ENCODE peak calls at places on chromosomes 13 and 19, in seven cellular contexts. One of them, this sample, is unnamed.

GRCh38 chr13:95880346-95880745 is 172.9 kb downstream of the UGGT2 start:
- DNase-seq in tibial nerve: no peak
- DNase-seq in SJSA1: no peak
- DNase-seq in iPS DF 6.9: no peak
- DNase-seq in left ventricle myocardium inferior: no peak
- DNase-seq in CD8-positive, alpha-beta memory T cell: no peak
- DNase-seq in CD4-positive, alpha-beta memory T cell: no peak
- DNase-seq in this sample: no peak

GRCh38 chr13:85896516-85897450 is 97.6 kb upstream of the SLITRK6 start:
- DNase-seq in iPS DF 6.9: no peak
- DNase-seq in left ventricle myocardium inferior: no peak
- DNase-seq in CD8-positive, alpha-beta memory T cell: no peak
- DNase-seq in CD4-positive, alpha-beta memory T cell: no peak
- DNase-seq in SJSA1: no peak
- DNase-seq in tibial nerve: no peak
- DNase-seq in this sample: no peak

GRCh38 chr13:40084934-40085333 is 429.5 kb downstream of the COG6 start:
- DNase-seq in tibial nerve: no peak
- DNase-seq in CD4-positive, alpha-beta memory T cell: no peak
- DNase-seq in left ventricle myocardium inferior: no peak
- DNase-seq in iPS DF 6.9: no peak
- DNase-seq in CD8-positive, alpha-beta memory T cell: no peak
- DNase-seq in SJSA1: no peak
- DNase-seq in this sample: no peak

GRCh38 chr19:17554968-17555479 is 425 bp upstream of the COLGALT1 start:
- DNase-seq in SJSA1: no peak
- DNase-seq in iPS DF 6.9: no peak
- DNase-seq in CD4-positive, alpha-beta memory T cell: no peak
- DNase-seq in CD8-positive, alpha-beta memory T cell: no peak
- DNase-seq in left ventricle myocardium inferior: no peak
- DNase-seq in tibial nerve: no peak
- DNase-seq in this sample: no peak

GRCh38 chr13:49140910-49141611 is 79.1 kb upstream of the MLNR start:
- DNase-seq in iPS DF 6.9: no peak
- DNase-seq in left ventricle myocardium inferior: no peak
- DNase-seq in tibial nerve: no peak
- DNase-seq in SJSA1: no peak
- DNase-seq in CD4-positive, alpha-beta memory T cell: no peak
- DNase-seq in CD8-positive, alpha-beta memory T cell: no peak
- DNase-seq in this sample: no peak

GRCh38 chr13:30998548-30999140 is 66.2 kb downstream of the TEX26 start:
- DNase-seq in CD8-positive, alpha-beta memory T cell: no peak
- DNase-seq in tibial nerve: no peak
- DNase-seq in SJSA1: no peak
- DNase-seq in iPS DF 6.9: no peak
- DNase-seq in left ventricle myocardium inferior: no peak
- DNase-seq in CD4-positive, alpha-beta memory T cell: no peak
- DNase-seq in this sample: no peak

GRCh38 chr13:110185696-110186095 is 121.3 kb downstream of the COL4A1 start:
- DNase-seq in CD4-positive, alpha-beta memory T cell: no peak
- DNase-seq in CD8-positive, alpha-beta memory T cell: no peak
- DNase-seq in left ventricle myocardium inferior: no peak
- DNase-seq in SJSA1: peak; percentile 77
- DNase-seq in tibial nerve: no peak
- DNase-seq in iPS DF 6.9: no peak
- DNase-seq in this sample: peak; percentile 48

GRCh38 chr13:112821340-112822055 is 131.7 kb downstream of the ATP11A start:
- DNase-seq in left ventricle myocardium inferior: no peak
- DNase-seq in iPS DF 6.9: no peak
- DNase-seq in tibial nerve: no peak
- DNase-seq in SJSA1: no peak
- DNase-seq in CD8-positive, alpha-beta memory T cell: no peak
- DNase-seq in CD4-positive, alpha-beta memory T cell: no peak
- DNase-seq in this sample: peak; percentile 36

GRCh38 chr19:40744554-40745401 is 5.5 kb downstream of the ACTMAP start:
- DNase-seq in tibial nerve: no peak
- DNase-seq in iPS DF 6.9: no peak
- DNase-seq in CD4-positive, alpha-beta memory T cell: no peak
- DNase-seq in CD8-positive, alpha-beta memory T cell: peak; percentile 61
- DNase-seq in left ventricle myocardium inferior: no peak
- DNase-seq in SJSA1: no peak
- DNase-seq in this sample: no peak

GRCh38 chr19:7874080-7874856 is at the start of gene PRR36:
- DNase-seq in SJSA1: no peak
- DNase-seq in iPS DF 6.9: no peak
- DNase-seq in CD8-positive, alpha-beta memory T cell: no peak
- DNase-seq in left ventricle myocardium inferior: no peak
- DNase-seq in tibial nerve: no peak
- DNase-seq in CD4-positive, alpha-beta memory T cell: no peak
- DNase-seq in this sample: no peak

GRCh38 chr13:85228692-85229091 is 570.5 kb downstream of the SLITRK6 start:
- DNase-seq in left ventricle myocardium inferior: no peak
- DNase-seq in tibial nerve: no peak
- DNase-seq in CD4-positive, alpha-beta memory T cell: no peak
- DNase-seq in CD8-positive, alpha-beta memory T cell: no peak
- DNase-seq in iPS DF 6.9: no peak
- DNase-seq in SJSA1: no peak
- DNase-seq in this sample: no peak

GRCh38 chr19:45687599-45687998 is 4.2 kb downstream of the SNRPD2 start:
- DNase-seq in CD4-positive, alpha-beta memory T cell: no peak
- DNase-seq in iPS DF 6.9: no peak
- DNase-seq in tibial nerve: no peak
- DNase-seq in CD8-positive, alpha-beta memory T cell: no peak
- DNase-seq in left ventricle myocardium inferior: no peak
- DNase-seq in SJSA1: no peak
- DNase-seq in this sample: no peak

GRCh38 chr19:54248016-54248601 is 5.5 kb upstream of the LILRA6 start:
- DNase-seq in iPS DF 6.9: no peak
- DNase-seq in CD8-positive, alpha-beta memory T cell: no peak
- DNase-seq in left ventricle myocardium inferior: no peak
- DNase-seq in tibial nerve: peak; percentile 29
- DNase-seq in SJSA1: no peak
- DNase-seq in CD4-positive, alpha-beta memory T cell: no peak
- DNase-seq in this sample: peak; percentile 71

GRCh38 chr13:26019881-26020535 is 31.8 kb downstream of the SHISA2 start:
- DNase-seq in left ventricle myocardium inferior: no peak
- DNase-seq in iPS DF 6.9: no peak
- DNase-seq in CD4-positive, alpha-beta memory T cell: no peak
- DNase-seq in tibial nerve: no peak
- DNase-seq in CD8-positive, alpha-beta memory T cell: no peak
- DNase-seq in SJSA1: peak; percentile 80
- DNase-seq in this sample: no peak

GRCh38 chr13:43261018-43261417 is 237.6 kb downstream of the DNAJC15 start:
- DNase-seq in iPS DF 6.9: no peak
- DNase-seq in left ventricle myocardium inferior: no peak
- DNase-seq in tibial nerve: no peak
- DNase-seq in CD8-positive, alpha-beta memory T cell: no peak
- DNase-seq in SJSA1: peak; percentile 9
- DNase-seq in CD4-positive, alpha-beta memory T cell: no peak
- DNase-seq in this sample: no peak

GRCh38 chr19:15418112-15418587 is 638 bp downstream of the AKAP8L start:
- DNase-seq in iPS DF 6.9: no peak
- DNase-seq in tibial nerve: no peak
- DNase-seq in CD8-positive, alpha-beta memory T cell: no peak
- DNase-seq in left ventricle myocardium inferior: no peak
- DNase-seq in SJSA1: no peak
- DNase-seq in CD4-positive, alpha-beta memory T cell: no peak
- DNase-seq in this sample: peak; percentile 78

GRCh38 chr19:47027586-47028371 is 8.1 kb downstream of the NPAS1 start:
- DNase-seq in iPS DF 6.9: no peak
- DNase-seq in CD4-positive, alpha-beta memory T cell: no peak
- DNase-seq in CD8-positive, alpha-beta memory T cell: no peak
- DNase-seq in tibial nerve: no peak
- DNase-seq in SJSA1: no peak
- DNase-seq in left ventricle myocardium inferior: no peak
- DNase-seq in this sample: no peak

GRCh38 chr19:18999896-19000620 is 33.3 kb downstream of the SUGP2 start:
- DNase-seq in CD8-positive, alpha-beta memory T cell: no peak
- DNase-seq in CD4-positive, alpha-beta memory T cell: no peak
- DNase-seq in SJSA1: no peak
- DNase-seq in iPS DF 6.9: no peak
- DNase-seq in left ventricle myocardium inferior: no peak
- DNase-seq in tibial nerve: no peak
- DNase-seq in this sample: no peak

GRCh38 chr19:49470615-49470978 is 3.4 kb upstream of the FLT3LG start:
- DNase-seq in CD4-positive, alpha-beta memory T cell: no peak
- DNase-seq in tibial nerve: no peak
- DNase-seq in left ventricle myocardium inferior: no peak
- DNase-seq in SJSA1: no peak
- DNase-seq in CD8-positive, alpha-beta memory T cell: no peak
- DNase-seq in iPS DF 6.9: no peak
- DNase-seq in this sample: no peak

GRCh38 chr13:104106705-104107393 is 1040.6 kb upstream of the SLC10A2 start:
- DNase-seq in CD4-positive, alpha-beta memory T cell: no peak
- DNase-seq in CD8-positive, alpha-beta memory T cell: no peak
- DNase-seq in tibial nerve: no peak
- DNase-seq in SJSA1: peak; percentile 47
- DNase-seq in iPS DF 6.9: no peak
- DNase-seq in left ventricle myocardium inferior: no peak
- DNase-seq in this sample: no peak

GRCh38 chr13:111211789-111212516 is 96.8 kb downstream of the ARHGEF7 start:
- DNase-seq in CD4-positive, alpha-beta memory T cell: no peak
- DNase-seq in CD8-positive, alpha-beta memory T cell: no peak
- DNase-seq in left ventricle myocardium inferior: no peak
- DNase-seq in iPS DF 6.9: no peak
- DNase-seq in tibial nerve: no peak
- DNase-seq in SJSA1: peak; percentile 58
- DNase-seq in this sample: no peak
- H3K4me1 ChIP-seq in CD4-positive, alpha-beta memory T cell: no peaks in the 10 kb centered on the region
- H3K4me1 ChIP-seq in CD8-positive, alpha-beta memory T cell: peaks cover 6% of the 10 kb centered on the region
- H3K4me1 ChIP-seq in left ventricle myocardium inferior: peaks cover 100% of the 10 kb centered on the region
- H3K4me1 ChIP-seq in iPS DF 6.9: peaks cover 16% of the 10 kb centered on the region
- H3K4me1 ChIP-seq in tibial nerve: peaks cover 12% of the 10 kb centered on the region
- H3K4me1 ChIP-seq in SJSA1: peaks cover 42% of the 10 kb centered on the region
- H3K4me1 ChIP-seq in this sample: peaks cover 48% of the 10 kb centered on the region

GRCh38 chr19:13956365-13956744 is 4.0 kb downstream of the DCAF15 start:
- DNase-seq in left ventricle myocardium inferior: no peak
- DNase-seq in CD8-positive, alpha-beta memory T cell: no peak
- DNase-seq in CD4-positive, alpha-beta memory T cell: no peak
- DNase-seq in SJSA1: no peak
- DNase-seq in iPS DF 6.9: no peak
- DNase-seq in tibial nerve: no peak
- DNase-seq in this sample: no peak

GRCh38 chr19:13955662-13956364 is 3.5 kb downstream of the DCAF15 start:
- DNase-seq in SJSA1: no peak
- DNase-seq in CD4-positive, alpha-beta memory T cell: no peak
- DNase-seq in left ventricle myocardium inferior: no peak
- DNase-seq in iPS DF 6.9: no peak
- DNase-seq in tibial nerve: no peak
- DNase-seq in CD8-positive, alpha-beta memory T cell: no peak
- DNase-seq in this sample: no peak

GRCh38 chr19:13953021-13953531 is 767 bp downstream of the DCAF15 start:
- DNase-seq in CD4-positive, alpha-beta memory T cell: no peak
- DNase-seq in tibial nerve: no peak
- DNase-seq in left ventricle myocardium inferior: no peak
- DNase-seq in CD8-positive, alpha-beta memory T cell: no peak
- DNase-seq in iPS DF 6.9: no peak
- DNase-seq in SJSA1: peak; percentile 44
- DNase-seq in this sample: peak; percentile 66

GRCh38 chr19:13952154-13953020 is at the start of gene DCAF15:
- DNase-seq in left ventricle myocardium inferior: peak; percentile 99
- DNase-seq in iPS DF 6.9: peak; percentile 95
- DNase-seq in CD4-positive, alpha-beta memory T cell: peak; percentile 99
- DNase-seq in SJSA1: peak; percentile 98
- DNase-seq in tibial nerve: peak; percentile 100
- DNase-seq in CD8-positive, alpha-beta memory T cell: peak; percentile 99
- DNase-seq in this sample: peak; percentile 100

GRCh38 chr19:13954185-13954584 is 1.9 kb downstream of the DCAF15 start:
- DNase-seq in iPS DF 6.9: no peak
- DNase-seq in CD4-positive, alpha-beta memory T cell: no peak
- DNase-seq in left ventricle myocardium inferior: no peak
- DNase-seq in tibial nerve: no peak
- DNase-seq in CD8-positive, alpha-beta memory T cell: no peak
- DNase-seq in SJSA1: no peak
- DNase-seq in this sample: peak; percentile 63
- H3K27ac ChIP-seq in iPS DF 6.9: no peak overlapping the region
- H3K27ac ChIP-seq in CD4-positive, alpha-beta memory T cell: peak overlapping the region; percentile 80
- H3K27ac ChIP-seq in left ventricle myocardium inferior: no peak overlapping the region
- H3K27ac ChIP-seq in tibial nerve: no peak overlapping the region
- H3K27ac ChIP-seq in CD8-positive, alpha-beta memory T cell: no peak overlapping the region
- H3K27ac ChIP-seq in SJSA1: no peak overlapping the region
- H3K27ac ChIP-seq in this sample: no peak overlapping the region

DNA sequence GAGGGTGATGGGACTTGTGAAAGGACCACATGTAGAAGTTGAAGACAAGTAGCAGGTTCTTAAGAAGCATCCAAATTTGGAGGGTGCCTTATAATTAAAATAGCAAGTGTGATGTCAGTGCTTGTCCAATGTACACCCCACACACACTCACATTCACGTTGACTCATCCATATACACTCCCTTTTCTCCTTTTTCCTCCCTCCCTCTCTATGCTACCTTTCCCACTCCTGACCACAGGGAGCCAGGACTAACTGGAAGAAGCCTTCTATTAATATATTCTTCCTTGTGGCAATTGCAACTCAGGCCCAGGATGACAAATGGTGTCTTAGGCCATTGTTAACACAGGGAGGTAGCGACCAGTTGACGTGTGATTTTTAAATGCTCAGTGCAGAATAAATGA is 16.3 kb upstream of the GPR183 start:
- DNase-seq in CD4-positive, alpha-beta memory T cell: no peak
- DNase-seq in left ventricle myocardium inferior: no peak
- DNase-seq in tibial nerve: no peak
- DNase-seq in iPS DF 6.9: no peak
- DNase-seq in CD8-positive, alpha-beta memory T cell: no peak
- DNase-seq in SJSA1: no peak
- DNase-seq in this sample: no peak
- H3K4me1 ChIP-seq in CD4-positive, alpha-beta memory T cell: peaks cover 87% of the 10 kb centered on the region
- H3K4me1 ChIP-seq in left ventricle myocardium inferior: peaks cover 22% of the 10 kb centered on the region
- H3K4me1 ChIP-seq in tibial nerve: peaks cover 27% of the 10 kb centered on the region
- H3K4me1 ChIP-seq in iPS DF 6.9: no peaks in the 10 kb centered on the region
- H3K4me1 ChIP-seq in CD8-positive, alpha-beta memory T cell: peaks cover 78% of the 10 kb centered on the region
- H3K4me1 ChIP-seq in SJSA1: peaks cover 46% of the 10 kb centered on the region
- H3K4me1 ChIP-seq in this sample: no peaks in the 10 kb centered on the region

DNA sequence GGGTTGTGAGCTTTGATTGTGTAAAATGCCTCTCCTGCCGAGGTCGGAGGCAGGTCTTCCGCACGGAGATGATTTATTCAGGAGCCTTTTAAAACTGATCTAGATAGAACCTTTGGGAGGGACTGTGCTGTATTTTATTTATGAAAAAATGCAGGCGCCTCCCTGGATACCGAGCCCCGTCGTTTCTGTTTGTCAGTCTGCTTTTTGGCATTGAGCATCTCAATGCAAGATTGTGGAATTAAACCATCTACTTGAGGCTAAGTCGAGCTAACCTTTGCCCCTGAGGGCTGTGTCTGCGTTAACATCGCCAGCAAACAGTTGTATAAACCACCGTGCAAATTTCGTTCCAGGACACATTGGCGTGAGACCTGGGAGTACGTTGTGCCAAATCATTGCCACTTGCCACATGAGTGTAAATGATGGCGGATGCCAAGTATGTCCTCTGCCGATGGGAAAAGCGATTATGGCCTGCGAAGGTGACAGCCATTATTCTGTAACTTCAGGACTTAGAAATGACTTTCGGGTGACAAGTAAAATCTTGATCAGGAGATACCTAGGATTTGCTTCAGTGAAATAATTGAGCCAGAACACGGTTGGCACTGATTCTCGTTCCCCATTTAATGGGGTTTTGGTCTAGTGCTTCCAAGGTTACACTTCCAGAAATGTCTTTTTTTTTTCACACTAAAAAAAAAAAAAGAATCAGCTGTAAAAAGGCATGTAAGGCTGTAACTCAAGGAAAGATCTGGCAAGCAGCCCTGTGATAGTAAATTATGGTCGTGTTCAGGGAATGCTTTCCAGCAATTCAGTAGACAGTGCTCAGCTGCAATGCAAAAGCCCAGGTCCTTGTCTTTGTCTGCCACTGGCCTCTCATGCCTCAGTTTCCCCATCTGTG is 27.5 kb upstream of the NDUFS7 start:
- DNase-seq in SJSA1: no peak
- DNase-seq in iPS DF 6.9: no peak
- DNase-seq in left ventricle myocardium inferior: no peak
- DNase-seq in CD4-positive, alpha-beta memory T cell: no peak
- DNase-seq in tibial nerve: no peak
- DNase-seq in CD8-positive, alpha-beta memory T cell: no peak
- DNase-seq in this sample: no peak
- H3K27ac ChIP-seq in SJSA1: no peak overlapping the region
- H3K27ac ChIP-seq in iPS DF 6.9: no peak overlapping the region
- H3K27ac ChIP-seq in left ventricle myocardium inferior: peak overlapping the region; percentile 97
- H3K27ac ChIP-seq in CD4-positive, alpha-beta memory T cell: no peak overlapping the region
- H3K27ac ChIP-seq in tibial nerve: peak overlapping the region; percentile 95
- H3K27ac ChIP-seq in CD8-positive, alpha-beta memory T cell: no peak overlapping the region
- H3K27ac ChIP-seq in this sample: peak overlapping the region; percentile 91

This sample was measured in sigmoid colon.